ENCODE peak calls at places on chromosomes 5 and 9, in seven cellular contexts. W is GM12865; S is stimulated activated CD8-positive, alpha-beta memory T cell treated with anti-CD3 and anti-CD28 coated beads, Interleukin-15, amount 100 ng/mL, for 24 hours; D is K562; F is kidney epithelial cell; T is aorta; X is CD4-positive, alpha-beta memory T cell. Q is an unnamed sample.

GRCh38 chr9:72362118-72362531 is 2.9 kb downstream of the ZFAND5 start:
- DNase-seq in S (no peak), T (no peak), X (no peak), F (no peak), W (no peak), D (no peak), Q (no peak)

GRCh38 chr5:23740029-23740428 is 232.6 kb downstream of the PRDM9 start:
- DNase-seq in W (no peak), F (no peak), T (no peak), D (no peak), X (no peak), S (no peak), Q (no peak)

GRCh38 chr9:89468271-89468960 is 29.5 kb downstream of the SEMA4D start:
- DNase-seq in D (no peak), T (no peak), W (no peak), X (no peak), S (no peak), F (no peak), Q (no peak)

GRCh38 chr9:89684912-89685636 is 80.3 kb downstream of the GADD45G start:
- DNase-seq in F (no peak), D (no peak), S (no peak), T (no peak), W (no peak), X (no peak), Q (peak)

GRCh38 chr9:16672501-16672900 is 198.0 kb downstream of the BNC2 start:
- DNase-seq in X (no peak), F (no peak), W (no peak), T (no peak), S (no peak), D (no peak), Q (no peak)

GRCh38 chr5:24681106-24681505 is 36.3 kb upstream of the CDH10 start:
- DNase-seq in F (no peak), D (no peak), W (no peak), T (no peak), X (no peak), S (no peak), Q (no peak)

GRCh38 chr5:17252543-17252942 is 35.1 kb downstream of the BASP1 start:
- DNase-seq in T (no peak), F (no peak), W (no peak), S (no peak), D (no peak), X (no peak), Q (no peak)

GRCh38 chr9:106880863-106881262 is 17.9 kb downstream of the ZNF462 start:
- DNase-seq in S (no peak), X (no peak), D (no peak), W (no peak), F (no peak), T (no peak), Q (peak)

GRCh38 chr5:53335115-53335514 is 145.3 kb upstream of the FST start:
- DNase-seq in D (no peak), T (no peak), S (no peak), W (no peak), F (no peak), X (no peak), Q (no peak)

GRCh38 chr5:177077335-177077734 is 9.4 kb upstream of the FGFR4 start:
- DNase-seq in S (no peak), W (no peak), X (no peak), D (no peak), F (no peak), T (no peak), Q (no peak)

GRCh38 chr5:1515921-1516571 is 7.7 kb downstream of the LPCAT1 start:
- DNase-seq in T (peak), S (no peak), X (no peak), W (no peak), F (peak), D (no peak), Q (peak)

GRCh38 chr9:86774101-86774500 is 173.2 kb downstream of the GAS1 start:
- DNase-seq in F (no peak), W (no peak), S (no peak), X (no peak), D (no peak), T (no peak), Q (no peak)

GRCh38 chr5:39624268-39624886 is 199.6 kb upstream of the DAB2 start:
- DNase-seq in S (no peak), X (no peak), T (no peak), W (no peak), F (peak), D (no peak), Q (no peak)

GRCh38 chr9:26263451-26263850 is 585.2 kb upstream of the TUSC1 start:
- DNase-seq in X (no peak), T (no peak), F (no peak), W (no peak), D (no peak), S (no peak), Q (no peak)

GRCh38 chr9:133119461-133120342 is 1.3 kb downstream of the RALGDS start:
- DNase-seq in D (no peak), T (no peak), F (no peak), S (no peak), W (no peak), X (peak), Q (peak)

Q was measured in Right ventricle myocardium inferior.